ENCODE peak calls at places on chromosomes 1 and 21, in six cellular contexts. One of them, this sample, is unnamed.

GRCh38 chr1:243939167-243939848 is 89.3 kb upstream of the AKT3 start:
- DNase-seq in epithelial cell of esophagus: no peak
- DNase-seq in NCI-H2107: no peak
- DNase-seq in amniotic stem cell: no peak
- DNase-seq in stimulated activated CD4-positive, alpha-beta T cell treated with anti-CD3 and anti-CD28 coated beads, Interleukin-1b, Interleukin-23, amount 100 ng/mL, for 24 hours: no peak
- DNase-seq in HEK293T: no peak
- DNase-seq in this sample: no peak

GRCh38 chr1:227518876-227519275 is 44.5 kb upstream of the ZNF678 start:
- DNase-seq in epithelial cell of esophagus: no peak
- DNase-seq in NCI-H2107: no peak
- DNase-seq in amniotic stem cell: no peak
- DNase-seq in stimulated activated CD4-positive, alpha-beta T cell treated with anti-CD3 and anti-CD28 coated beads, Interleukin-1b, Interleukin-23, amount 100 ng/mL, for 24 hours: no peak
- DNase-seq in HEK293T: no peak
- DNase-seq in this sample: no peak

GRCh38 chr1:68725353-68725752 is 228.5 kb upstream of the DEPDC1 start:
- DNase-seq in epithelial cell of esophagus: peak; percentile 34
- DNase-seq in NCI-H2107: no peak
- DNase-seq in amniotic stem cell: no peak
- DNase-seq in stimulated activated CD4-positive, alpha-beta T cell treated with anti-CD3 and anti-CD28 coated beads, Interleukin-1b, Interleukin-23, amount 100 ng/mL, for 24 hours: no peak
- DNase-seq in HEK293T: no peak
- DNase-seq in this sample: no peak

GRCh38 chr1:44805311-44806024 is 1.7 kb downstream of the DYNLT4 start:
- DNase-seq in epithelial cell of esophagus: no peak
- DNase-seq in NCI-H2107: no peak
- DNase-seq in amniotic stem cell: no peak
- DNase-seq in stimulated activated CD4-positive, alpha-beta T cell treated with anti-CD3 and anti-CD28 coated beads, Interleukin-1b, Interleukin-23, amount 100 ng/mL, for 24 hours: no peak
- DNase-seq in HEK293T: no peak
- DNase-seq in this sample: no peak

GRCh38 chr1:61392417-61393242 is 310.3 kb downstream of the NFIA start:
- DNase-seq in epithelial cell of esophagus: no peak
- DNase-seq in NCI-H2107: no peak
- DNase-seq in amniotic stem cell: no peak
- DNase-seq in stimulated activated CD4-positive, alpha-beta T cell treated with anti-CD3 and anti-CD28 coated beads, Interleukin-1b, Interleukin-23, amount 100 ng/mL, for 24 hours: no peak
- DNase-seq in HEK293T: no peak
- DNase-seq in this sample: no peak

GRCh38 chr1:230629511-230629910 is 12.8 kb upstream of the COG2 start:
- DNase-seq in epithelial cell of esophagus: peak; percentile 35
- DNase-seq in NCI-H2107: no peak
- DNase-seq in amniotic stem cell: no peak
- DNase-seq in stimulated activated CD4-positive, alpha-beta T cell treated with anti-CD3 and anti-CD28 coated beads, Interleukin-1b, Interleukin-23, amount 100 ng/mL, for 24 hours: no peak
- DNase-seq in HEK293T: no peak
- DNase-seq in this sample: no peak

GRCh38 chr21:38171723-38172344 is 85.0 kb upstream of the KCNJ15 start:
- DNase-seq in epithelial cell of esophagus: peak; percentile 42
- DNase-seq in NCI-H2107: no peak
- DNase-seq in amniotic stem cell: no peak
- DNase-seq in stimulated activated CD4-positive, alpha-beta T cell treated with anti-CD3 and anti-CD28 coated beads, Interleukin-1b, Interleukin-23, amount 100 ng/mL, for 24 hours: no peak
- DNase-seq in HEK293T: no peak
- DNase-seq in this sample: no peak

GRCh38 chr1:87170151-87170550 is 158.5 kb upstream of the LMO4 start:
- DNase-seq in epithelial cell of esophagus: no peak
- DNase-seq in NCI-H2107: no peak
- DNase-seq in amniotic stem cell: no peak
- DNase-seq in stimulated activated CD4-positive, alpha-beta T cell treated with anti-CD3 and anti-CD28 coated beads, Interleukin-1b, Interleukin-23, amount 100 ng/mL, for 24 hours: no peak
- DNase-seq in HEK293T: no peak
- DNase-seq in this sample: no peak

GRCh38 chr1:187646536-187647128 is 817.9 kb downstream of the PLA2G4A start:
- DNase-seq in epithelial cell of esophagus: no peak
- DNase-seq in NCI-H2107: no peak
- DNase-seq in amniotic stem cell: no peak
- DNase-seq in stimulated activated CD4-positive, alpha-beta T cell treated with anti-CD3 and anti-CD28 coated beads, Interleukin-1b, Interleukin-23, amount 100 ng/mL, for 24 hours: no peak
- DNase-seq in HEK293T: no peak
- DNase-seq in this sample: no peak

This sample was measured in Karpas-422.